ENCODE peak calls at places on chromosomes 3 and 15, in four cellular contexts. T is breast epithelium, K is HCT116, S is tibial nerve. O is an unnamed sample.

GRCh38 chr3:182092662-182093262 is 381.0 kb downstream of the SOX2 start:
- DNase-seq in T (no peak), K (no peak), S (no peak), O (no peak)

GRCh38 chr3:175187586-175187985 is 328.5 kb downstream of the NAALADL2 start:
- DNase-seq in T (no peak), K (no peak), S (no peak), O (no peak)

GRCh38 chr3:111071257-111072015 is at the start of gene NECTIN3:
- DNase-seq in T (peak; percentile 82), K (peak; percentile 96), S (peak; percentile 89), O (peak; percentile 66)

GRCh38 chr15:73403171-73403570 is 34.4 kb upstream of the HCN4 start:
- DNase-seq in T (no peak), K (no peak), S (no peak), O (no peak)

GRCh38 chr15:63805993-63806980 is 27.5 kb downstream of the HERC1 start:
- DNase-seq in T (no peak), K (no peak), S (no peak), O (no peak)

GRCh38 chr3:50248387-50248786 is 12.4 kb downstream of the GNAI2 start:
- DNase-seq in T (no peak), K (no peak), S (no peak), O (no peak)

GRCh38 chr3:160447544-160447943 is 2.0 kb downstream of the TRIM59 start:
- DNase-seq in T (no peak), K (no peak), S (no peak), O (no peak)

GRCh38 chr3:184765730-184766074 is 46.3 kb upstream of the VPS8 start:
- DNase-seq in T (no peak), K (no peak), S (no peak), O (no peak)

GRCh38 chr3:152471814-152472605 is 203.3 kb downstream of the MBNL1 start:
- DNase-seq in T (no peak), K (peak; percentile 33), S (peak; percentile 64), O (peak; percentile 57)

GRCh38 chr15:52086001-52086786 is 26.4 kb downstream of the BCL2L10 start:
- DNase-seq in T (no peak), K (no peak), S (no peak), O (no peak)
- TF ChIP-seq CTCF in T (no peak), K (no peak), S (no peak), O (no peak)

GRCh38 chr3:187295635-187296034 is 4.1 kb upstream of the MASP1 start:
- DNase-seq in T (no peak), K (no peak), S (no peak), O (no peak)
- TF ChIP-seq CTCF in T (no peak), K (peak; percentile 52), S (no peak), O (no peak)

DNA sequence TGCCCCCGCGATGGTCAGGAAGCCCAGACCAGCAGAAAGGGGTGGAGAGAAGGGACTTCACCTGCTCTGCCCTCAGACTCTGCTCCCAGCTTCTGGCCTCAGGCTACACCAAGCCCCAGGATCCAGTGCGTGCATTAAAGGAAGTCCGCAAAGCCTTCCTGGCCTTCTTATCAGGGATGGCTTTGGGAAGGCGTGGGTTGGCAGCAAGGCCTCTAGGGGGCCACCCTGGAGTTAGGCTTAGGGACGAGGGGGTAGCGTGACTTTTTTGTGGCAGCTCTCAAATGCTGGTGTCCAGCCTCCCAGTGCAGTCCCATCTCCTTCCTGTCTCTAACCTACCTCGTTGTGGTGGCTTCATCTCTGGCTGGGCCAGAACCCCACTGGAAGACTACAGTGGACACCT is 18.9 kb upstream of the RPL29 start:
- DNase-seq in T (no peak), K (peak; percentile 15), S (no peak), O (no peak)
- TF ChIP-seq CTCF in T (no peak), K (peak; percentile 63), S (peak; percentile 31), O (no peak)

GRCh38 chr15:85543741-85544155 is 163.3 kb downstream of the AKAP13 start:
- DNase-seq in T (peak; percentile 71), K (no peak), S (peak; percentile 48), O (no peak)
- TF ChIP-seq CTCF in T (no peak), K (no peak), S (peak; percentile 33), O (no peak)

DNA sequence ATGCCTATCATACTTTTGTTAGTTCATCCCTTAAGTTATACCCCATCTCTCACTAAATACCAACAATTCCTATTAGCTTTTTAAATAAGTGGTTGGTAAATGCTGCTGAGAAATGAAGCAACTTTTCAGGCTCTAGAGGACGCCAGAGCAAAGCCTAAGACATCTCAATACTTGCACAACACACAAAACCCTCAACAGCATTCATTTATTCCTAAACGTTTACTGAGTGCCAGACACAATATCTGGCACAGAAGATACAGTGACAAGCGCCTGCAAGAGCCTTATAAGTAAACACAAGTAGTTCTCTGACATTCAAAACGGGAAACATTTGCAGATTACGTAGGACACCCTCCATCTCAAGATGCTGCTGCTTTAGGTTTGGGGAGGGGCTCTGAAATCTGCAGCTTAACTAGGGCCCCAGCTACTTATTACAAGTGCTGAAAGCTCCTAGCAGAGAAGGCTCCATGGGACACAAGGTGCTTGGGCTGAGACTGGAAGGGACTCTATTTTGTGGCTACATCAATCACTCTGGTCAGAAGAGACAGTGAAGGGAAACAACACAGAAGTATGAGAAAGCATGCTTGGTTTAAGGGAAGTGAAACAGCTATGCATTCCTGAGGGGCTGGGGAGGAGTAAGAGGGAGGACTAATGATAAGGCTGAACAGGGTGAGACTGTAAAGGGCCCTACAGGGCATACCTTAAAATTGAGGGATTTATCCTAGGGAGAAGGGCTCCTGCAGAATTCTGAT is 311.3 kb downstream of the PLCL2 start:
- DNase-seq in T (no peak), K (no peak), S (no peak), O (no peak)
- TF ChIP-seq CTCF in T (no peak), K (no peak), S (no peak), O (no peak)